ENCODE peak calls at places on chromosome X, in seven cellular contexts. K is CD8-positive, alpha-beta memory T cell; G is activated effector memory CD4-positive, alpha-beta T cell treated with Interleukin-2 at 50 U/mL for 16 hours; Q is progenitor cell of endocrine pancreas; X is skeletal muscle cell; W is hippocampal formation; E is GM12892. F is an unnamed sample.

GRCh38 chrX:154411322-154411980 is at the start of gene TAFAZZIN:
- DNase-seq in E (peak; percentile 84), Q (peak; percentile 35), K (peak; percentile 70), W (peak; percentile 14), G (peak; percentile 65), X (no peak), F (peak; percentile 48)

GRCh38 chrX:13432376-13432775 is 112.5 kb upstream of the ATXN3L start:
- DNase-seq in X (peak; percentile 90), W (no peak), K (no peak), G (no peak), E (no peak), Q (no peak), F (no peak)

GRCh38 chrX:85109235-85109634 is 105.6 kb downstream of the APOOL start:
- DNase-seq in W (no peak), Q (no peak), X (no peak), E (peak; percentile 4), K (no peak), G (no peak), F (no peak)

GRCh38 chrX:17590892-17591740 is 146.2 kb upstream of the SCML1 start:
- DNase-seq in X (peak; percentile 41), Q (peak; percentile 51), K (no peak), E (peak; percentile 7), W (peak; percentile 51), G (no peak), F (no peak)

GRCh38 chrX:16788477-16788876 is 2.2 kb downstream of the TXLNG start:
- DNase-seq in E (no peak), K (no peak), G (no peak), X (no peak), Q (no peak), W (no peak), F (no peak)

GRCh38 chrX:2673611-2674010 is 17.5 kb upstream of the CD99 start:
- DNase-seq in G (no peak), Q (no peak), W (no peak), K (no peak), X (no peak), E (no peak), F (no peak)

GRCh38 chrX:46407036-46407752 is 138.0 kb downstream of the ZNF674 start:
- DNase-seq in Q (no peak), K (no peak), G (no peak), X (no peak), E (no peak), W (no peak), F (no peak)

GRCh38 chrX:154083134-154083517 is 14.4 kb downstream of the MECP2 start:
- DNase-seq in X (no peak), W (no peak), Q (no peak), K (no peak), G (no peak), E (no peak), F (no peak)

GRCh38 chrX:69503835-69504625 is at the start of gene NALF2:
- DNase-seq in W (peak; percentile 14), Q (peak; percentile 59), X (peak; percentile 2), K (no peak), E (no peak), G (no peak), F (no peak)

GRCh38 chrX:107675823-107676555 is 47.7 kb downstream of the PRPS1 start:
- DNase-seq in Q (no peak), X (no peak), E (no peak), W (peak; percentile 20), K (no peak), G (no peak), F (peak; percentile 4)

GRCh38 chrX:75642811-75643361 is 120.0 kb upstream of the ZDHHC15 start:
- DNase-seq in X (no peak), E (no peak), Q (no peak), G (no peak), W (no peak), K (no peak), F (no peak)

GRCh38 chrX:11189097-11189496 is 78.0 kb downstream of the HCCS start:
- DNase-seq in X (no peak), K (no peak), E (no peak), W (no peak), Q (no peak), G (no peak), F (no peak)

GRCh38 chrX:31057291-31057690 is 14.6 kb downstream of the FTHL17 start:
- DNase-seq in Q (no peak), X (no peak), E (no peak), W (no peak), G (no peak), K (no peak), F (peak; percentile 59)

GRCh38 chrX:93875621-93876282 is 201.7 kb downstream of the FAM133A start:
- DNase-seq in W (no peak), G (no peak), Q (no peak), K (no peak), X (no peak), E (no peak), F (no peak)

GRCh38 chrX:28595346-28595745 is 8.1 kb downstream of the IL1RAPL1 start:
- DNase-seq in W (no peak), G (no peak), Q (no peak), E (no peak), K (no peak), X (no peak), F (no peak)

GRCh38 chrX:114584434-114584943 is 603 bp downstream of the HTR2C start:
- DNase-seq in W (no peak), Q (peak; percentile 35), G (no peak), X (no peak), E (no peak), K (no peak), F (no peak)

GRCh38 chrX:63686878-63687714 is 97.9 kb downstream of the ARHGEF9 start:
- DNase-seq in E (peak; percentile 1), G (no peak), Q (no peak), W (no peak), X (peak; percentile 45), K (peak; percentile 4), F (no peak)

GRCh38 chrX:16444353-16444752 is 205.6 kb upstream of the S100G start:
- DNase-seq in X (peak; percentile 82), G (no peak), E (no peak), W (no peak), K (no peak), Q (no peak), F (no peak)

GRCh38 chrX:12999422-12999821 is 24.5 kb downstream of the TMSB4X start:
- DNase-seq in G (no peak), E (no peak), K (peak; percentile 54), X (no peak), Q (no peak), W (no peak), F (no peak)

GRCh38 chrX:109732319-109732779 is 708 bp downstream of the ACSL4 start:
- DNase-seq in G (peak; percentile 6), K (peak; percentile 22), W (no peak), X (peak; percentile 19), Q (no peak), E (no peak), F (no peak)

GRCh38 chrX:16316336-16316735 is 149.1 kb downstream of the MAGEB17 start:
- DNase-seq in E (no peak), W (no peak), Q (no peak), X (no peak), K (no peak), G (no peak), F (no peak)

GRCh38 chrX:41903544-41903943 is 19.8 kb downstream of the CASK start:
- DNase-seq in X (no peak), W (no peak), Q (no peak), G (no peak), K (no peak), E (no peak), F (no peak)

GRCh38 chrX:134745636-134746378 is 87.5 kb upstream of the PLAC1 start:
- DNase-seq in X (no peak), K (no peak), W (peak; percentile 1), G (no peak), Q (no peak), E (no peak), F (no peak)

GRCh38 chrX:12138366-12139313 is at the start of gene FRMPD4:
- DNase-seq in W (no peak), Q (peak; percentile 33), E (no peak), G (no peak), X (no peak), K (no peak), F (no peak)

GRCh38 chrX:101419489-101419888 is 11.5 kb downstream of the HNRNPH2 start:
- DNase-seq in K (no peak), E (no peak), X (no peak), Q (no peak), W (no peak), G (no peak), F (no peak)

GRCh38 chrX:12497832-12498591 is 293.2 kb upstream of the PRPS2 start:
- DNase-seq in G (no peak), K (no peak), E (peak; percentile 6), Q (no peak), X (no peak), W (no peak), F (no peak)

GRCh38 chrX:17842769-17843525 is 18.2 kb downstream of the RAI2 start:
- DNase-seq in X (no peak), G (no peak), Q (no peak), W (no peak), K (no peak), E (no peak), F (no peak)

GRCh38 chrX:3520458-3520857 is 174.0 kb upstream of the MXRA5 start:
- DNase-seq in G (no peak), W (no peak), E (no peak), K (no peak), X (no peak), Q (no peak), F (no peak)

GRCh38 chrX:12949927-12950656 is 24.8 kb upstream of the TMSB4X start:
- DNase-seq in G (peak; percentile 70), E (no peak), W (peak; percentile 40), K (peak; percentile 87), Q (no peak), X (peak; percentile 82), F (peak; percentile 77)

GRCh38 chrX:44731160-44731559 is 112.7 kb upstream of the DUSP21 start:
- DNase-seq in E (no peak), X (no peak), W (no peak), G (no peak), K (no peak), Q (no peak), F (no peak)

GRCh38 chrX:42491145-42491907 is 286.6 kb downstream of the PPP1R2C start:
- DNase-seq in X (no peak), W (no peak), E (no peak), Q (no peak), K (no peak), G (no peak), F (no peak)

GRCh38 chrX:140733766-140734342 is 24.3 kb downstream of the LINC00632 start:
- DNase-seq in E (no peak), Q (no peak), X (no peak), G (no peak), K (no peak), W (peak; percentile 61), F (no peak)

GRCh38 chrX:134377537-134377936 is 82.4 kb upstream of the HPRT1 start:
- DNase-seq in Q (no peak), G (no peak), E (no peak), X (peak; percentile 9), K (no peak), W (no peak), F (no peak)

GRCh38 chrX:39158801-39159657 is 357.8 kb downstream of the MID1IP1 start:
- DNase-seq in X (no peak), G (no peak), Q (no peak), E (no peak), W (no peak), K (no peak), F (no peak)

GRCh38 chrX:129613596-129613995 is 41.2 kb downstream of the APLN start:
- DNase-seq in X (no peak), G (no peak), K (peak; percentile 19), E (no peak), W (no peak), Q (no peak), F (no peak)

GRCh38 chrX:17788439-17788838 is 51.1 kb downstream of the SCML1 start:
- DNase-seq in E (peak; percentile 44), W (no peak), X (peak; percentile 1), Q (no peak), G (peak; percentile 2), K (no peak), F (peak; percentile 7)

GRCh38 chrX:34381241-34381640 is 249.1 kb upstream of the FAM47A start:
- DNase-seq in W (no peak), G (no peak), X (no peak), Q (no peak), K (no peak), E (no peak), F (no peak)

GRCh38 chrX:153622661-153623309 is 23.8 kb upstream of the CCNQ start:
- DNase-seq in W (no peak), G (no peak), Q (no peak), K (no peak), X (no peak), E (no peak), F (no peak)

F was measured in T-helper 1 cell.